ENCODE peak calls at places on chromosomes 16 and 17, in seven cellular contexts. U is CD8-positive, alpha-beta T cell; J is A549; C is endodermal cell; Q is left ventricle myocardium inferior; W is PC-3; F is psoas muscle. O is an unnamed sample.

GRCh38 chr17:15398291-15398690 is 56.9 kb upstream of the TEKT3 start:
- DNase-seq in J (no peak), W (peak; percentile 92), F (peak; percentile 27), U (no peak), Q (no peak), C (peak; percentile 47), O (no peak)

GRCh38 chr17:78484300-78485159 is 92.7 kb downstream of the DNAH17 start:
- DNase-seq in Q (no peak), J (peak; percentile 58), C (peak; percentile 95), U (peak; percentile 43), F (no peak), W (no peak), O (peak; percentile 57)

GRCh38 chr17:40113961-40114272 is 7.9 kb upstream of the MSL1 start:
- DNase-seq in Q (no peak), C (no peak), W (no peak), U (no peak), F (no peak), J (no peak), O (no peak)

GRCh38 chr17:30236807-30237206 is 1.3 kb upstream of the SLC6A4 start:
- DNase-seq in F (peak; percentile 53), U (no peak), C (peak; percentile 88), J (peak; percentile 70), W (peak; percentile 39), Q (peak; percentile 49), O (peak; percentile 76)

GRCh38 chr17:32331243-32332040 is 10.5 kb downstream of the C17orf75 start:
- DNase-seq in J (no peak), C (no peak), U (no peak), F (no peak), W (no peak), Q (no peak), O (no peak)

GRCh38 chr16:64455275-64455674 is 666.6 kb downstream of the CDH11 start:
- DNase-seq in C (no peak), F (no peak), J (no peak), U (no peak), Q (no peak), W (peak; percentile 76), O (no peak)

GRCh38 chr17:29615048-29615385 is 7.7 kb downstream of the CORO6 start:
- DNase-seq in F (peak; percentile 43), Q (no peak), C (no peak), W (no peak), U (peak; percentile 63), J (no peak), O (peak; percentile 79)

GRCh38 chr17:55601874-55602364 is 90.7 kb upstream of the SMIM36 start:
- DNase-seq in Q (no peak), F (no peak), J (peak; percentile 60), C (peak; percentile 86), U (no peak), W (peak; percentile 77), O (no peak)

GRCh38 chr16:79047337-79047736 is 553.2 kb downstream of the MAF start:
- DNase-seq in U (no peak), W (peak; percentile 18), J (peak; percentile 17), F (no peak), C (no peak), Q (no peak), O (no peak)

GRCh38 chr17:30172560-30172959 is 55.9 kb downstream of the NSRP1 start:
- DNase-seq in W (peak; percentile 41), Q (no peak), J (no peak), F (no peak), C (no peak), U (no peak), O (no peak)

GRCh38 chr16:84088695-84089395 is 27.9 kb downstream of the MBTPS1 start:
- DNase-seq in C (no peak), Q (peak; percentile 69), W (peak; percentile 8), U (no peak), J (peak; percentile 20), F (no peak), O (no peak)

GRCh38 chr17:33127706-33128105 is 136.1 kb downstream of the SPACA3 start:
- DNase-seq in U (no peak), W (peak; percentile 71), Q (no peak), C (no peak), F (no peak), J (peak; percentile 75), O (no peak)

GRCh38 chr16:79997257-79997656 is 396.7 kb upstream of the MAF start:
- DNase-seq in C (peak; percentile 72), Q (no peak), U (no peak), J (peak; percentile 29), F (no peak), W (no peak), O (no peak)

GRCh38 chr17:12632785-12633184 is 32.9 kb upstream of the MYOCD start:
- DNase-seq in J (no peak), C (no peak), F (no peak), Q (no peak), U (no peak), W (no peak), O (no peak)

GRCh38 chr16:28984619-28985135 is at the start of gene LAT:
- DNase-seq in J (peak; percentile 25), F (peak; percentile 22), U (peak; percentile 84), Q (no peak), W (no peak), C (no peak), O (no peak)

GRCh38 chr17:78316867-78317816 is 42.7 kb downstream of the SOCS3 start:
- DNase-seq in U (no peak), Q (no peak), W (peak; percentile 50), J (peak; percentile 84), C (peak; percentile 96), F (no peak), O (peak; percentile 77)

GRCh38 chr16:50673496-50674275 is 7.4 kb downstream of the SNX20 start:
- DNase-seq in W (no peak), J (no peak), F (no peak), U (no peak), C (no peak), Q (no peak), O (peak; percentile 45)

GRCh38 chr16:67108931-67109406 is 772 bp upstream of the PHAF1 start:
- DNase-seq in U (no peak), Q (no peak), C (no peak), J (no peak), W (no peak), F (no peak), O (no peak)
- H3K27ac ChIP-seq in U (peak overlapping the region; percentile 26), Q (peak overlapping the region; percentile 92), C (no peak overlapping the region), J (peak overlapping the region; percentile 81), W (no peak overlapping the region), F (peak overlapping the region; percentile 81), O (peak overlapping the region; percentile 84)

DNA sequence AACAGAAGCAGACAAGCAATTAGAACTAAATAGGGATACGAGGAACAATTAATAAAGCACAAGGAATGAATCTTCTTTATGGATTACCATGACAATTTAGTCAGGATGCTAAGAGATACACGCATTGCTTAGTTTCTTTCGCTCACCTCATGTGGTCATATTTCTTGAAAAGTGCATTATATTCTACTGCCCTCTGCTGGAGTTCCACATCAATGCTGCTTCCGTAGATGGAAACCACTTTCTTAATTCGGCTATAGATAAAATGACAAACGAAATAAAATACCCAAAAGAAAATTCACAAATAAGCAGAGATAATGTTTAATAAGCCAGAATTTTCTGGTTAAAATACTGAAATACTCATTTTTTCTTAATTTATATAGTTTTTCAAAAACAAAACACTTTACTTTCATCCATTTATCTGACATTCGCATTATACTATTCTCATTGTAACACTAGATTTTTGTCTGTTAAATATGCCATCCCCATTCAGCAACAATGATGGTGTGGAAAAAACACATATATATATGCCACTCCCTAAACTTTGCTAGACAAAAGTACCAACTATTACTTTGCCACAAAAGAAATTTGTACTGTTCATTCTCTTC is 22.0 kb upstream of the PHLPP2 start:
- DNase-seq in J (peak; percentile 69), C (no peak), F (no peak), W (peak; percentile 57), U (no peak), Q (no peak), O (no peak)
- TF ChIP-seq CTCF in J (peak; percentile 88), C (peak; percentile 86), F (peak; percentile 67), W (peak; percentile 70), U (peak; percentile 75), Q (peak; percentile 78), O (peak; percentile 58)

GRCh38 chr16:35255816-35256215 is 1796.4 kb downstream of the TP53TG3F start:
- DNase-seq in C (no peak), F (no peak), Q (no peak), U (no peak), J (no peak), W (no peak), O (no peak)

GRCh38 chr16:35258381-35258780 is 1799.0 kb downstream of the TP53TG3F start:
- DNase-seq in U (no peak), W (no peak), Q (no peak), J (no peak), F (no peak), C (no peak), O (no peak)

GRCh38 chr16:35255186-35255803 is 1795.9 kb downstream of the TP53TG3F start:
- DNase-seq in Q (no peak), F (no peak), U (no peak), J (no peak), C (no peak), W (no peak), O (no peak)

GRCh38 chr16:35249051-35249450 is 1789.6 kb downstream of the TP53TG3F start:
- DNase-seq in C (no peak), F (no peak), Q (no peak), W (no peak), U (no peak), J (no peak), O (no peak)

GRCh38 chr16:35252356-35252936 is 1793.0 kb downstream of the TP53TG3F start:
- DNase-seq in U (no peak), C (no peak), F (no peak), W (no peak), J (no peak), Q (no peak), O (no peak)
- H3K9me3 ChIP-seq in U (no peaks in the 10 kb centered on the region), C (peaks cover 44% of the 10 kb centered on the region), F (peaks cover 6% of the 10 kb centered on the region), W (no peaks in the 10 kb centered on the region), J (peaks cover 3% of the 10 kb centered on the region), Q (peaks cover 29% of the 10 kb centered on the region), O (no peaks in the 10 kb centered on the region)

DNA sequence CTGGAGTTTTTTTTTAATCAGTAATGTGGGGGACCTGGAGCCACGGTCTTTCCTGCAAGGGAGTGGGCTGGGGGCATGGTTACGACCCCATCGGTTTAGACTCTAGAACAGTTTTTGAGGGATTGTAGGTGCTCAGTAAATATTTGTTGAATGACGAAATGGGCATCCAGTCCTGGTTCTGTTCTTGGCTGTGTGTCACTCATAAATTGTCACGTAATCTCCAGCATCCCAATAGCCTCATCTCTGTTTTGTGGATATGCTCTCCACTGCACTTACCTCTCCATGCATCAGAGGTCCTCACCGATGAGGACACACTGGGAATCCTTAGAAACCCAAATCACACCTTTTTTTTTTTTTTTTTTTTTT is 497 bp upstream of the SLC38A7 start:
- DNase-seq in C (no peak), J (peak; percentile 16), F (no peak), W (peak; percentile 11), U (no peak), Q (no peak), O (no peak)
- H3K27ac ChIP-seq in C (no peak overlapping the region), J (peak overlapping the region; percentile 85), F (peak overlapping the region; percentile 89), W (no peak overlapping the region), U (no peak overlapping the region), Q (peak overlapping the region; percentile 94), O (no peak overlapping the region)

O was measured in lower lobe of right lung.